ENCODE peak calls at places on chromosomes 13 and 19, in ten cellular contexts. R is NCI-H69; G is iris pigment epithelial cell; Q is mesothelial cell of epicardium; M is right atrium auricular region; L is A549; D is heart left ventricle; H is HCEC 1CT; P is A673; N is activated naive CD4-positive, alpha-beta T cell. I is an unnamed sample.

GRCh38 chr13:99426426-99426825 is 74.8 kb upstream of the TM9SF2 start:
- DNase-seq in N (no peak), R (no peak), G (no peak), D (no peak), L (no peak), P (no peak), H (no peak), M (no peak), Q (peak), I (no peak)

GRCh38 chr13:71515639-71516038 is 351.4 kb downstream of the DACH1 start:
- DNase-seq in D (no peak), P (no peak), M (no peak), Q (no peak), H (no peak), R (peak), N (no peak), G (no peak), L (no peak), I (no peak)

GRCh38 chr19:18939922-18940775 is 868 bp downstream of the HOMER3 start:
- DNase-seq in H (peak), L (no peak), Q (peak), P (peak), D (peak), G (peak), N (no peak), R (no peak), M (peak), I (peak)

GRCh38 chr13:48483589-48483988 is 49.3 kb downstream of the RCBTB2 start:
- DNase-seq in P (no peak), D (no peak), L (no peak), M (no peak), H (no peak), Q (no peak), N (no peak), R (no peak), G (no peak), I (no peak)

GRCh38 chr19:2523630-2524311 is 47.8 kb downstream of the GADD45B start:
- DNase-seq in L (peak), Q (no peak), R (no peak), P (peak), D (no peak), H (peak), G (peak), N (no peak), M (no peak), I (no peak)

GRCh38 chr19:40633207-40633606 is 32.0 kb downstream of the LTBP4 start:
- DNase-seq in G (peak), R (no peak), D (no peak), N (no peak), L (no peak), Q (no peak), P (no peak), H (peak), M (no peak), I (no peak)

GRCh38 chr13:112722433-112723250 is 32.8 kb downstream of the ATP11A start:
- DNase-seq in M (peak), H (peak), R (peak), G (peak), P (no peak), D (no peak), Q (peak), L (peak), N (no peak), I (no peak)

GRCh38 chr13:41345921-41346589 is 35.0 kb downstream of the NAA16 start:
- DNase-seq in P (no peak), G (peak), D (no peak), Q (no peak), N (no peak), H (no peak), L (no peak), R (no peak), M (no peak), I (no peak)

GRCh38 chr19:7254590-7254989 is 39.6 kb downstream of the INSR start:
- DNase-seq in G (no peak), D (no peak), L (no peak), M (no peak), P (no peak), N (no peak), Q (no peak), R (no peak), H (no peak), I (no peak)

GRCh38 chr19:12580180-12580694 is 29.0 kb upstream of the ZNF564 start:
- DNase-seq in L (no peak), M (no peak), Q (no peak), R (no peak), G (peak), P (no peak), N (no peak), H (peak), D (no peak), I (no peak)

GRCh38 chr13:94195715-94196114 is 283.8 kb downstream of the DCT start:
- DNase-seq in P (no peak), Q (no peak), R (peak), N (no peak), H (peak), G (peak), D (no peak), M (no peak), L (no peak), I (no peak)

GRCh38 chr13:98350746-98351330 is 173.8 kb upstream of the RNF113B start:
- DNase-seq in G (no peak), H (no peak), D (no peak), Q (no peak), M (no peak), N (no peak), P (no peak), R (peak), L (no peak), I (no peak)

GRCh38 chr19:11288349-11288748 is 7.6 kb upstream of the TSPAN16 start:
- DNase-seq in N (no peak), Q (no peak), R (no peak), H (peak), P (no peak), M (no peak), G (peak), L (peak), D (no peak), I (no peak)

GRCh38 chr13:44738463-44738862 is 162.3 kb upstream of the TSC22D1 start:
- DNase-seq in P (no peak), M (no peak), D (no peak), R (no peak), G (no peak), Q (no peak), H (no peak), N (no peak), L (no peak), I (no peak)

GRCh38 chr13:30373727-30374126 is 48.6 kb upstream of the UBE2L5 start:
- DNase-seq in R (no peak), N (no peak), H (no peak), Q (no peak), P (no peak), D (no peak), M (no peak), L (no peak), G (no peak), I (no peak)

GRCh38 chr13:40565282-40566148 is 100.9 kb downstream of the FOXO1 start:
- DNase-seq in H (no peak), L (no peak), R (no peak), M (no peak), P (no peak), D (no peak), N (no peak), Q (no peak), G (peak), I (no peak)

GRCh38 chr13:39684531-39685137 is 29.2 kb downstream of the COG6 start:
- DNase-seq in N (no peak), H (peak), Q (no peak), D (no peak), R (peak), P (peak), M (no peak), L (peak), G (peak), I (no peak)

I was measured in H1.